ENCODE peak calls at places on chromosomes 13 and 19, in five cellular contexts. One of them, this sample, is unnamed.

GRCh38 chr13:74290324-74290773 is 156.1 kb upstream of the KLF12 start:
- DNase-seq in mucosa of gallbladder: peak; percentile 59
- DNase-seq in brain microvascular endothelial cell: peak; percentile 78
- DNase-seq in SW480: peak; percentile 75
- DNase-seq in T-helper 9 cell: no peak
- DNase-seq in this sample: peak; percentile 86

GRCh38 chr13:101708115-101708514 is 255.6 kb downstream of the ITGBL1 start:
- DNase-seq in mucosa of gallbladder: no peak
- DNase-seq in brain microvascular endothelial cell: no peak
- DNase-seq in SW480: no peak
- DNase-seq in T-helper 9 cell: no peak
- DNase-seq in this sample: no peak

GRCh38 chr19:5264453-5264852 is 76.2 kb downstream of the PTPRS start:
- DNase-seq in mucosa of gallbladder: no peak
- DNase-seq in brain microvascular endothelial cell: no peak
- DNase-seq in SW480: no peak
- DNase-seq in T-helper 9 cell: no peak
- DNase-seq in this sample: peak; percentile 76

GRCh38 chr13:110131424-110131823 is 175.5 kb downstream of the COL4A1 start:
- DNase-seq in mucosa of gallbladder: no peak
- DNase-seq in brain microvascular endothelial cell: no peak
- DNase-seq in SW480: no peak
- DNase-seq in T-helper 9 cell: no peak
- DNase-seq in this sample: no peak

GRCh38 chr19:39252458-39252857 is 3.8 kb upstream of the IFNL4 start:
- DNase-seq in mucosa of gallbladder: no peak
- DNase-seq in brain microvascular endothelial cell: no peak
- DNase-seq in SW480: no peak
- DNase-seq in T-helper 9 cell: no peak
- DNase-seq in this sample: no peak

GRCh38 chr19:10237702-10238101 is 6.6 kb upstream of the S1PR2 start:
- DNase-seq in mucosa of gallbladder: no peak
- DNase-seq in brain microvascular endothelial cell: no peak
- DNase-seq in SW480: no peak
- DNase-seq in T-helper 9 cell: no peak
- DNase-seq in this sample: no peak

GRCh38 chr13:27599845-27600553 is 20.3 kb downstream of the LNX2 start:
- DNase-seq in mucosa of gallbladder: peak; percentile 23
- DNase-seq in brain microvascular endothelial cell: peak; percentile 76
- DNase-seq in SW480: peak; percentile 85
- DNase-seq in T-helper 9 cell: no peak
- DNase-seq in this sample: peak; percentile 85

GRCh38 chr13:69644447-69644846 is 463.2 kb upstream of the ATXN8OS start:
- DNase-seq in mucosa of gallbladder: no peak
- DNase-seq in brain microvascular endothelial cell: no peak
- DNase-seq in SW480: no peak
- DNase-seq in T-helper 9 cell: no peak
- DNase-seq in this sample: no peak

GRCh38 chr19:41431426-41432386 is 4.5 kb upstream of the B3GNT8 start:
- DNase-seq in mucosa of gallbladder: no peak
- DNase-seq in brain microvascular endothelial cell: peak; percentile 33
- DNase-seq in SW480: peak; percentile 30
- DNase-seq in T-helper 9 cell: no peak
- DNase-seq in this sample: peak; percentile 93

GRCh38 chr13:30750036-30750435 is 14.7 kb downstream of the ALOX5AP start:
- DNase-seq in mucosa of gallbladder: no peak
- DNase-seq in brain microvascular endothelial cell: no peak
- DNase-seq in SW480: no peak
- DNase-seq in T-helper 9 cell: no peak
- DNase-seq in this sample: no peak

GRCh38 chr13:83877901-83878300 is 4.4 kb downstream of the SLITRK1 start:
- DNase-seq in mucosa of gallbladder: no peak
- DNase-seq in brain microvascular endothelial cell: no peak
- DNase-seq in SW480: no peak
- DNase-seq in T-helper 9 cell: no peak
- DNase-seq in this sample: no peak

GRCh38 chr19:49439841-49440240 is 1.5 kb downstream of the SLC17A7 start:
- DNase-seq in mucosa of gallbladder: no peak
- DNase-seq in brain microvascular endothelial cell: no peak
- DNase-seq in SW480: no peak
- DNase-seq in T-helper 9 cell: no peak
- DNase-seq in this sample: no peak

GRCh38 chr19:18611327-18612050 is 1.2 kb upstream of the TMEM59L start:
- DNase-seq in mucosa of gallbladder: no peak
- DNase-seq in brain microvascular endothelial cell: no peak
- DNase-seq in SW480: no peak
- DNase-seq in T-helper 9 cell: no peak
- DNase-seq in this sample: no peak

GRCh38 chr13:97423300-97424045 is 10.5 kb upstream of the RAP2A start:
- DNase-seq in mucosa of gallbladder: no peak
- DNase-seq in brain microvascular endothelial cell: no peak
- DNase-seq in SW480: no peak
- DNase-seq in T-helper 9 cell: no peak
- DNase-seq in this sample: no peak

GRCh38 chr19:46404884-46405658 is 8.3 kb downstream of the CCDC8 start:
- DNase-seq in mucosa of gallbladder: no peak
- DNase-seq in brain microvascular endothelial cell: peak; percentile 37
- DNase-seq in SW480: no peak
- DNase-seq in T-helper 9 cell: no peak
- DNase-seq in this sample: no peak

GRCh38 chr13:77409412-77409811 is 82.5 kb upstream of the MYCBP2 start:
- DNase-seq in mucosa of gallbladder: no peak
- DNase-seq in brain microvascular endothelial cell: no peak
- DNase-seq in SW480: no peak
- DNase-seq in T-helper 9 cell: no peak
- DNase-seq in this sample: no peak

GRCh38 chr19:11339254-11340098 is at the start of gene RAB3D:
- DNase-seq in mucosa of gallbladder: peak; percentile 92
- DNase-seq in brain microvascular endothelial cell: peak; percentile 66
- DNase-seq in SW480: peak; percentile 69
- DNase-seq in T-helper 9 cell: peak; percentile 59
- DNase-seq in this sample: peak; percentile 78

GRCh38 chr13:97521726-97522125 is 87.8 kb downstream of the RAP2A start:
- DNase-seq in mucosa of gallbladder: no peak
- DNase-seq in brain microvascular endothelial cell: no peak
- DNase-seq in SW480: no peak
- DNase-seq in T-helper 9 cell: no peak
- DNase-seq in this sample: no peak

GRCh38 chr13:111281751-111282311 is 38.6 kb upstream of the TEX29 start:
- DNase-seq in mucosa of gallbladder: no peak
- DNase-seq in brain microvascular endothelial cell: peak; percentile 47
- DNase-seq in SW480: no peak
- DNase-seq in T-helper 9 cell: no peak
- DNase-seq in this sample: peak; percentile 59

GRCh38 chr13:36736119-36736726 is 62.4 kb downstream of the SERTM1 start:
- DNase-seq in mucosa of gallbladder: peak; percentile 44
- DNase-seq in brain microvascular endothelial cell: peak; percentile 45
- DNase-seq in SW480: peak; percentile 55
- DNase-seq in T-helper 9 cell: peak; percentile 1
- DNase-seq in this sample: peak; percentile 69

GRCh38 chr19:19752760-19753403 is 20.0 kb upstream of the ZNF14 start:
- DNase-seq in mucosa of gallbladder: no peak
- DNase-seq in brain microvascular endothelial cell: no peak
- DNase-seq in SW480: no peak
- DNase-seq in T-helper 9 cell: no peak
- DNase-seq in this sample: no peak

GRCh38 chr19:9498183-9498902 is at the start of gene ZNF560:
- DNase-seq in mucosa of gallbladder: no peak
- DNase-seq in brain microvascular endothelial cell: peak; percentile 20
- DNase-seq in SW480: no peak
- DNase-seq in T-helper 9 cell: no peak
- DNase-seq in this sample: no peak

GRCh38 chr13:32212420-32212819 is 102.7 kb downstream of the ZAR1L start:
- DNase-seq in mucosa of gallbladder: no peak
- DNase-seq in brain microvascular endothelial cell: peak; percentile 72
- DNase-seq in SW480: no peak
- DNase-seq in T-helper 9 cell: no peak
- DNase-seq in this sample: peak; percentile 79